ENCODE peak calls at places on chromosomes 11 and 22, in seven cellular contexts. One of them, this sample, is unnamed.

GRCh38 chr22:23831261-23831660 is 7.5 kb downstream of the DERL3 start:
- DNase-seq in A172: no peak
- DNase-seq in activated CD8-positive, alpha-beta memory T cell treated with anti-CD3 and anti-CD28 coated beads for 48 hours: no peak
- DNase-seq in T-helper 9 cell: no peak
- DNase-seq in NCI-H69: no peak
- DNase-seq in epithelial cell of esophagus: no peak
- DNase-seq in CD4-positive, alpha-beta T cell: no peak
- DNase-seq in this sample: no peak

GRCh38 chr11:40722179-40722795 is 737.2 kb downstream of the LRRC4C start:
- DNase-seq in NCI-H69: peak; percentile 30
- DNase-seq in A172: peak; percentile 2
- DNase-seq in T-helper 9 cell: no peak
- DNase-seq in activated CD8-positive, alpha-beta memory T cell treated with anti-CD3 and anti-CD28 coated beads for 48 hours: no peak
- DNase-seq in CD4-positive, alpha-beta T cell: no peak
- DNase-seq in epithelial cell of esophagus: peak; percentile 52
- DNase-seq in this sample: peak; percentile 8

GRCh38 chr11:46664612-46665011 is 35.8 kb downstream of the ARHGAP1 start:
- DNase-seq in NCI-H69: no peak
- DNase-seq in A172: no peak
- DNase-seq in activated CD8-positive, alpha-beta memory T cell treated with anti-CD3 and anti-CD28 coated beads for 48 hours: no peak
- DNase-seq in epithelial cell of esophagus: no peak
- DNase-seq in CD4-positive, alpha-beta T cell: no peak
- DNase-seq in T-helper 9 cell: no peak
- DNase-seq in this sample: no peak

GRCh38 chr11:721913-722811 is 16.1 kb downstream of the EPS8L2 start:
- DNase-seq in A172: no peak
- DNase-seq in CD4-positive, alpha-beta T cell: peak; percentile 53
- DNase-seq in activated CD8-positive, alpha-beta memory T cell treated with anti-CD3 and anti-CD28 coated beads for 48 hours: no peak
- DNase-seq in T-helper 9 cell: peak; percentile 49
- DNase-seq in epithelial cell of esophagus: no peak
- DNase-seq in NCI-H69: peak; percentile 82
- DNase-seq in this sample: no peak

GRCh38 chr11:12806113-12806512 is 131.9 kb downstream of the TEAD1 start:
- DNase-seq in CD4-positive, alpha-beta T cell: no peak
- DNase-seq in T-helper 9 cell: no peak
- DNase-seq in NCI-H69: peak; percentile 82
- DNase-seq in A172: no peak
- DNase-seq in epithelial cell of esophagus: peak; percentile 92
- DNase-seq in activated CD8-positive, alpha-beta memory T cell treated with anti-CD3 and anti-CD28 coated beads for 48 hours: no peak
- DNase-seq in this sample: peak; percentile 89

GRCh38 chr11:127632971-127633680 is 632.6 kb upstream of the KIRREL3 start:
- DNase-seq in NCI-H69: peak; percentile 72
- DNase-seq in activated CD8-positive, alpha-beta memory T cell treated with anti-CD3 and anti-CD28 coated beads for 48 hours: no peak
- DNase-seq in A172: no peak
- DNase-seq in T-helper 9 cell: no peak
- DNase-seq in CD4-positive, alpha-beta T cell: no peak
- DNase-seq in epithelial cell of esophagus: no peak
- DNase-seq in this sample: no peak

GRCh38 chr11:2837096-2837601 is 48.4 kb downstream of the CDKN1C start:
- DNase-seq in A172: peak; percentile 66
- DNase-seq in T-helper 9 cell: no peak
- DNase-seq in CD4-positive, alpha-beta T cell: no peak
- DNase-seq in activated CD8-positive, alpha-beta memory T cell treated with anti-CD3 and anti-CD28 coated beads for 48 hours: no peak
- DNase-seq in NCI-H69: peak; percentile 20
- DNase-seq in epithelial cell of esophagus: no peak
- DNase-seq in this sample: peak; percentile 21

GRCh38 chr11:68980776-68981065 is at the start of gene MRGPRD:
- DNase-seq in A172: no peak
- DNase-seq in T-helper 9 cell: no peak
- DNase-seq in epithelial cell of esophagus: no peak
- DNase-seq in NCI-H69: no peak
- DNase-seq in activated CD8-positive, alpha-beta memory T cell treated with anti-CD3 and anti-CD28 coated beads for 48 hours: no peak
- DNase-seq in CD4-positive, alpha-beta T cell: no peak
- DNase-seq in this sample: no peak

GRCh38 chr11:20158597-20159257 is 1.5 kb downstream of the DBX1 start:
- DNase-seq in T-helper 9 cell: no peak
- DNase-seq in CD4-positive, alpha-beta T cell: no peak
- DNase-seq in activated CD8-positive, alpha-beta memory T cell treated with anti-CD3 and anti-CD28 coated beads for 48 hours: no peak
- DNase-seq in NCI-H69: peak; percentile 48
- DNase-seq in A172: peak; percentile 47
- DNase-seq in epithelial cell of esophagus: peak; percentile 68
- DNase-seq in this sample: peak; percentile 54

GRCh38 chr11:110356769-110357671 is 60.6 kb upstream of the RDX start:
- DNase-seq in CD4-positive, alpha-beta T cell: no peak
- DNase-seq in T-helper 9 cell: no peak
- DNase-seq in NCI-H69: no peak
- DNase-seq in epithelial cell of esophagus: peak; percentile 31
- DNase-seq in A172: peak; percentile 80
- DNase-seq in activated CD8-positive, alpha-beta memory T cell treated with anti-CD3 and anti-CD28 coated beads for 48 hours: no peak
- DNase-seq in this sample: peak; percentile 47

GRCh38 chr11:1382831-1383607 is 6.7 kb upstream of the BRSK2 start:
- DNase-seq in NCI-H69: peak; percentile 87
- DNase-seq in activated CD8-positive, alpha-beta memory T cell treated with anti-CD3 and anti-CD28 coated beads for 48 hours: peak; percentile 58
- DNase-seq in A172: peak; percentile 74
- DNase-seq in epithelial cell of esophagus: peak; percentile 62
- DNase-seq in CD4-positive, alpha-beta T cell: peak; percentile 69
- DNase-seq in T-helper 9 cell: peak; percentile 77
- DNase-seq in this sample: peak; percentile 54